ENCODE peak calls at places on chromosomes 6 and 20, in five cellular contexts. I is neural crest cell; Q is fibroblast of mammary gland; A is activated CD8-positive, alpha-beta T cell treated with anti-CD3 and anti-CD28 coated beads, Interleukin-2, amount 10 ng/mL, durations not matched to agents 7 days and 5 days; X is stimulated activated CD4-positive, alpha-beta T cell treated with anti-CD3 and anti-CD28 coated beads, Interleukin-4, amount 100 ng/mL, for 24 hours. Y is an unnamed sample.
A peak's percentile ranks its signal among the peaks of the same experiment; 100 is the strongest.

GRCh38 chr6:104349191-104349590 is 510.5 kb downstream of the HACE1 start:
- DNase-seq in I (no peak), Q (no peak), A (no peak), X (no peak), Y (no peak)

GRCh38 chr6:7878401-7878964 is 32.1 kb downstream of the TXNDC5 start:
- DNase-seq in I (no peak), Q (no peak), A (no peak), X (no peak), Y (no peak)

GRCh38 chr20:62368629-62369507 is 1.8 kb upstream of the LAMA5 start:
- DNase-seq in I (peak; percentile 58), Q (peak; percentile 62), A (no peak), X (no peak), Y (no peak)

GRCh38 chr20:10553326-10553984 is 118.3 kb downstream of the SLX4IP start:
- DNase-seq in I (peak; percentile 64), Q (peak; percentile 80), A (peak; percentile 69), X (peak; percentile 50), Y (peak; percentile 74)

GRCh38 chr20:20440473-20440872 is 72.6 kb downstream of the INSM1 start:
- DNase-seq in I (no peak), Q (no peak), A (no peak), X (no peak), Y (no peak)

GRCh38 chr6:1631251-1631650 is 21.5 kb downstream of the FOXC1 start:
- DNase-seq in I (no peak), Q (no peak), A (no peak), X (no peak), Y (no peak)

GRCh38 chr6:129685640-129686031 is 24.3 kb downstream of the ARHGAP18 start:
- DNase-seq in I (no peak), Q (no peak), A (no peak), X (no peak), Y (no peak)

GRCh38 chr6:44199883-44200282 is 16.8 kb upstream of the MYMX start:
- DNase-seq in I (no peak), Q (no peak), A (no peak), X (no peak), Y (no peak)

GRCh38 chr20:47922280-47922675 is 137.0 kb upstream of the SULF2 start:
- DNase-seq in I (no peak), Q (peak; percentile 28), A (no peak), X (no peak), Y (no peak)

GRCh38 chr6:166104107-166104506 is 63.5 kb downstream of the TBXT start:
- DNase-seq in I (no peak), Q (peak; percentile 30), A (no peak), X (no peak), Y (no peak)

GRCh38 chr20:34706912-34707784 is 3.0 kb downstream of the TP53INP2 start:
- DNase-seq in I (no peak), Q (no peak), A (no peak), X (no peak), Y (no peak)

GRCh38 chr6:132198896-132199295 is 202.4 kb downstream of the MOXD1 start:
- DNase-seq in I (no peak), Q (peak; percentile 84), A (no peak), X (no peak), Y (no peak)

GRCh38 chr6:91142154-91142553 is 555.3 kb upstream of the MAP3K7 start:
- DNase-seq in I (no peak), Q (no peak), A (no peak), X (no peak), Y (no peak)

GRCh38 chr6:114342826-114343781 is at the start of gene HS3ST5:
- DNase-seq in I (peak; percentile 63), Q (peak; percentile 12), A (peak; percentile 22), X (no peak), Y (peak; percentile 72)

GRCh38 chr20:62774076-62774714 is 22.1 kb upstream of the MRGBP start:
- DNase-seq in I (no peak), Q (no peak), A (no peak), X (no peak), Y (no peak)

GRCh38 chr20:34877002-34877264 is 521 bp downstream of the ACSS2 start:
- DNase-seq in I (no peak), Q (no peak), A (no peak), X (no peak), Y (peak; percentile 35)

GRCh38 chr6:143544019-143544681 is 32.6 kb upstream of the FUCA2 start:
- DNase-seq in I (no peak), Q (no peak), A (no peak), X (no peak), Y (no peak)

GRCh38 chr6:3022765-3023662 is 23.3 kb downstream of the NQO2 start:
- DNase-seq in I (no peak), Q (peak; percentile 3), A (peak; percentile 62), X (peak; percentile 34), Y (no peak)

GRCh38 chr6:1310628-1311399 is 1.1 kb upstream of the FOXQ1 start:
- DNase-seq in I (no peak), Q (no peak), A (no peak), X (no peak), Y (no peak)

GRCh38 chr6:107318100-107318736 is 141.1 kb downstream of the PDSS2 start:
- DNase-seq in I (peak; percentile 23), Q (peak; percentile 72), A (peak; percentile 57), X (peak; percentile 8), Y (peak; percentile 75)

GRCh38 chr6:52157301-52157930 is 28.8 kb upstream of the IL17A start:
- DNase-seq in I (no peak), Q (peak; percentile 70), A (no peak), X (peak; percentile 66), Y (no peak)

GRCh38 chr6:79520534-79520933 is 16.7 kb downstream of the LCA5 start:
- DNase-seq in I (no peak), Q (no peak), A (no peak), X (no peak), Y (no peak)

GRCh38 chr20:12067686-12068085 is 150.0 kb downstream of the BTBD3 start:
- DNase-seq in I (no peak), Q (no peak), A (no peak), X (no peak), Y (no peak)

GRCh38 chr20:48360338-48360698 is 467.5 kb downstream of the PREX1 start:
- DNase-seq in I (no peak), Q (no peak), A (no peak), X (no peak), Y (no peak)

GRCh38 chr20:50891138-50891537 is 40.1 kb downstream of the ADNP start:
- DNase-seq in I (no peak), Q (no peak), A (no peak), X (no peak), Y (no peak)

GRCh38 chr6:73109659-73110058 is 115.6 kb downstream of the KHDC1L start:
- DNase-seq in I (no peak), Q (no peak), A (no peak), X (no peak), Y (no peak)

GRCh38 chr20:47360207-47360488 is 3.6 kb upstream of the ZMYND8 start:
- DNase-seq in I (no peak), Q (peak; percentile 84), A (no peak), X (no peak), Y (peak; percentile 62)